ENCODE peak calls at places on chromosome 1, in ten cellular contexts. I is stimulated activated CD4-positive, alpha-beta T cell treated with anti-CD3 and anti-CD28 coated beads, Interleukin-4, amount 100 ng/mL, for 1 hour; D is HTR-8/SVneo; O is T-helper 1 cell; R is HuH-7.5; J is naive thymus-derived CD8-positive, alpha-beta T cell; S is left ventricle myocardium inferior; E is HFF-Myc; X is activated CD4-positive, CD25-positive, alpha-beta regulatory T cell treated with anti-CD3 and anti-CD28 coated beads, Interleukin-2, amount 50 U/mL, for 72 hours; T is fibroblast of lung. W is an unnamed sample.

GRCh38 chr1:17013598-17014320 is 2.0 kb upstream of the ATP13A2 start:
- DNase-seq in J (no peak), T (no peak), I (no peak), D (no peak), X (no peak), E (no peak), R (peak; percentile 2), O (no peak), S (no peak), W (no peak)

GRCh38 chr1:179087665-179088064 is 5.8 kb downstream of the TOR3A start:
- DNase-seq in X (no peak), S (no peak), I (no peak), D (no peak), T (no peak), R (no peak), J (no peak), E (no peak), O (no peak), W (no peak)

GRCh38 chr1:219771039-219771438 is 157.3 kb downstream of the SLC30A10 start:
- DNase-seq in D (peak; percentile 59), X (no peak), O (no peak), J (no peak), R (no peak), S (no peak), E (peak; percentile 98), T (peak; percentile 95), I (no peak), W (no peak)

GRCh38 chr1:112693821-112694220 is 13.1 kb downstream of the RHOC start:
- DNase-seq in X (no peak), D (no peak), S (no peak), J (no peak), E (no peak), I (no peak), R (no peak), T (no peak), O (no peak), W (no peak)

GRCh38 chr1:44239961-44240371 is 26.7 kb downstream of the DMAP1 start:
- DNase-seq in D (no peak), E (no peak), O (no peak), J (no peak), S (peak; percentile 57), T (peak; percentile 41), X (no peak), R (no peak), I (no peak), W (no peak)

GRCh38 chr1:167904641-167905040 is 9.3 kb downstream of the ADCY10 start:
- DNase-seq in O (no peak), J (no peak), X (no peak), S (no peak), R (no peak), E (peak; percentile 46), D (peak; percentile 48), I (no peak), T (peak; percentile 72), W (no peak)

GRCh38 chr1:41670558-41670957 is 186.1 kb upstream of the EDN2 start:
- DNase-seq in I (no peak), S (no peak), X (no peak), D (no peak), T (peak; percentile 56), O (no peak), R (no peak), E (peak; percentile 36), J (no peak), W (no peak)

GRCh38 chr1:113283914-113284313 is 106.4 kb upstream of the MAGI3 start:
- DNase-seq in J (no peak), T (no peak), O (no peak), I (no peak), E (no peak), X (no peak), R (no peak), S (no peak), D (no peak), W (no peak)

GRCh38 chr1:119794856-119795255 is 16.4 kb downstream of the REG4 start:
- DNase-seq in E (no peak), X (no peak), R (no peak), J (no peak), D (no peak), T (peak; percentile 69), S (no peak), O (no peak), I (no peak), W (no peak)

GRCh38 chr1:195584870-195585624 is 1023.2 kb downstream of the KCNT2 start:
- DNase-seq in R (no peak), T (no peak), I (no peak), J (no peak), X (no peak), O (no peak), S (no peak), D (no peak), E (no peak), W (no peak)

GRCh38 chr1:172745014-172745413 is 86.1 kb downstream of the FASLG start:
- DNase-seq in J (peak; percentile 31), X (no peak), R (peak; percentile 29), D (peak; percentile 51), O (peak; percentile 71), T (peak; percentile 96), S (no peak), E (peak; percentile 72), I (no peak), W (no peak)

GRCh38 chr1:245589827-245590421 is 435.1 kb downstream of the KIF26B start:
- DNase-seq in S (no peak), X (no peak), O (no peak), J (no peak), I (no peak), E (no peak), R (no peak), T (no peak), D (no peak), W (no peak)

GRCh38 chr1:180815188-180815587 is 97.5 kb upstream of the KIAA1614 start:
- DNase-seq in X (no peak), E (no peak), O (no peak), J (no peak), R (no peak), D (no peak), S (no peak), I (no peak), T (no peak), W (no peak)

GRCh38 chr1:23249785-23250184 is 32.5 kb upstream of the HTR1D start:
- DNase-seq in T (peak; percentile 81), D (no peak), J (no peak), E (peak; percentile 62), X (no peak), R (no peak), I (no peak), O (no peak), S (no peak), W (no peak)